ENCODE peak calls at places on chromosomes 13 and 19, in seven cellular contexts. T, R, W, A, C, U and I are unnamed samples.

GRCh38 chr13:25429466-25429865 is 57.7 kb downstream of the ATP8A2 start:
- DNase-seq in C (no peak), T (no peak), W (no peak), A (no peak), R (no peak), U (no peak), I (no peak)

GRCh38 chr13:38321654-38322053 is 28.0 kb upstream of the UFM1 start:
- DNase-seq in A (no peak), T (no peak), U (no peak), R (no peak), W (no peak), C (no peak), I (no peak)

GRCh38 chr13:40031031-40031430 is 375.6 kb downstream of the COG6 start:
- DNase-seq in A (no peak), U (no peak), W (no peak), C (peak; percentile 17), T (no peak), R (peak; percentile 69), I (peak; percentile 84)

GRCh38 chr19:4052993-4053422 is 13.7 kb downstream of the ZBTB7A start:
- DNase-seq in U (no peak), C (no peak), W (no peak), A (no peak), R (peak; percentile 23), T (no peak), I (no peak)

GRCh38 chr19:927044-927706 is 1.3 kb downstream of the ARID3A start:
- DNase-seq in U (peak; percentile 73), W (peak; percentile 75), T (no peak), R (no peak), C (no peak), A (peak; percentile 48), I (peak; percentile 71)

GRCh38 chr19:42032428-42032827 is 37.6 kb downstream of the GRIK5 start:
- DNase-seq in T (no peak), C (peak; percentile 93), W (no peak), A (no peak), R (peak; percentile 80), U (no peak), I (peak; percentile 33)

GRCh38 chr13:35699181-35699580 is 222.7 kb upstream of the MAB21L1 start:
- DNase-seq in W (no peak), C (no peak), A (no peak), R (peak; percentile 50), U (no peak), T (no peak), I (no peak)

GRCh38 chr19:42352216-42352892 is 26.9 kb downstream of the MEGF8 start:
- DNase-seq in R (peak; percentile 1), C (peak; percentile 29), T (no peak), U (no peak), W (no peak), A (no peak), I (no peak)

GRCh38 chr13:40508112-40508511 is 158.3 kb downstream of the FOXO1 start:
- DNase-seq in A (no peak), C (no peak), W (no peak), T (no peak), U (no peak), R (no peak), I (no peak)

GRCh38 chr13:42969558-42970172 is 22.4 kb downstream of the EPSTI1 start:
- DNase-seq in C (peak; percentile 83), U (peak; percentile 66), A (peak; percentile 79), R (peak; percentile 65), W (peak; percentile 47), T (peak; percentile 58), I (peak; percentile 85)

GRCh38 chr19:10009269-10009665 is 1.0 kb downstream of the COL5A3 start:
- DNase-seq in A (no peak), U (peak; percentile 95), T (peak; percentile 51), C (peak; percentile 88), R (peak; percentile 27), W (peak; percentile 44), I (peak; percentile 80)

GRCh38 chr13:103812558-103812957 is 746.3 kb upstream of the SLC10A2 start:
- DNase-seq in T (no peak), W (no peak), R (no peak), C (no peak), A (no peak), U (no peak), I (no peak)

GRCh38 chr19:47380559-47380958 is 31.4 kb downstream of the DHX34 start:
- DNase-seq in W (no peak), U (no peak), C (no peak), T (no peak), A (no peak), R (no peak), I (no peak)

GRCh38 chr19:21758296-21758695 is 9.1 kb downstream of the ZNF100 start:
- DNase-seq in T (no peak), C (no peak), U (no peak), A (no peak), R (no peak), W (no peak), I (no peak)

GRCh38 chr19:10454267-10454666 is 33.9 kb downstream of the PDE4A start:
- DNase-seq in T (no peak), U (peak; percentile 53), W (no peak), R (peak; percentile 22), C (peak; percentile 47), A (no peak), I (peak; percentile 20)

GRCh38 chr19:29697523-29698261 is 17.4 kb downstream of the C19orf12 start:
- DNase-seq in U (no peak), R (no peak), A (no peak), C (no peak), T (no peak), W (no peak), I (no peak)

GRCh38 chr19:29662604-29663404 is 2.5 kb upstream of the PLEKHF1 start:
- DNase-seq in C (no peak), W (no peak), U (peak; percentile 46), R (peak; percentile 70), A (no peak), T (no peak), I (peak; percentile 95)

GRCh38 chr19:18488838-18489626 is 32.8 kb downstream of the ELL start:
- DNase-seq in R (peak; percentile 30), W (no peak), T (no peak), U (peak; percentile 55), C (no peak), A (no peak), I (peak; percentile 84)

GRCh38 chr19:46221152-46221551 is 8.4 kb upstream of the IGFL1 start:
- DNase-seq in R (no peak), A (no peak), W (no peak), T (no peak), C (no peak), U (no peak), I (no peak)

DNA sequence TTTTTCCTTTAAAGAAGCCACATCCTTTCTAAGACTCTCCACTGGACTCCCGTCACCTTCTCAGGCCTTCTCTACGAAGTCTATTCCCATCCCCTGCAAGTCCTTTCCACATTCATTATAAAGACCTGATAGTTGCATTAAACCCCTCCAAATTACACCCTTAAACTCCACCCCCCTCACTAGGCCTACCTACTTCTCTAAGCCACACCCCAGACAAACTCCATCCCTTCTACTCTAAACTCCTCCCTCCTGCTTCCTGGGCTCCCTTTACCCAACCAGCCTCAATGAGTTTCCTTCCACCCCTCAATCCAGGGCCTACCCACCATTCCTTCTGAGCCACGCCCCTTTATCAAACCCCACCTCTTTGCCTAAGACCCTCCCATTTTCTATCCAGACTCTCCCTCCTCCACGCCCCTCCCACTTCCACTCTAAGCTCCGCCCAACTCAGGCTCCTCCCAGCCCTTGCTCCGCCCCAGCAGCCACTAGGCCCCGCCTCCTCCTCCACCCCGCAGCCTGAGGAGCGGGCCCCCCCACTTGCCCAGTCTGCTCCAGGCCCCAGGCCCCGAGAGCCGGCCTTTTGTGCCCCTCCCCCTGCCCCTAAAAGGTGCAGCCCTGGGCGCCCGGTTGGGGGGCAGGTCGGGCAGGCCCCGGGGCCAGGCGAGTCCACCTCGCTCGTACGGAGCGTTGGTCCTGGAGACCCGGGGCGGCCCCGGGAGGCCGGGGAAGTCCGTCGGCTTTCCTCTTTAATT is 424 bp downstream of the FIZ1 start:
- DNase-seq in A (peak; percentile 90), U (peak; percentile 86), T (peak; percentile 91), W (peak; percentile 90), C (peak; percentile 98), R (peak; percentile 98), I (peak; percentile 94)
- H3K4me3 ChIP-seq in A (peak overlapping the region; percentile 61), U (peak overlapping the region; percentile 60), T (peak overlapping the region; percentile 72), W (peak overlapping the region; percentile 76), C (peak overlapping the region; percentile 66), R (peak overlapping the region; percentile 77), I (peak overlapping the region; percentile 65)

GRCh38 chr13:81872581-81872980 is 1531.7 kb upstream of the SPRY2 start:
- DNase-seq in U (no peak), T (no peak), W (no peak), C (peak; percentile 16), R (peak; percentile 43), A (no peak), I (no peak)
- H3K27ac ChIP-seq in U (no peak overlapping the region), T (no peak overlapping the region), W (no peak overlapping the region), C (no peak overlapping the region), R (no peak overlapping the region), A (no peak overlapping the region), I (no peak overlapping the region)

DNA sequence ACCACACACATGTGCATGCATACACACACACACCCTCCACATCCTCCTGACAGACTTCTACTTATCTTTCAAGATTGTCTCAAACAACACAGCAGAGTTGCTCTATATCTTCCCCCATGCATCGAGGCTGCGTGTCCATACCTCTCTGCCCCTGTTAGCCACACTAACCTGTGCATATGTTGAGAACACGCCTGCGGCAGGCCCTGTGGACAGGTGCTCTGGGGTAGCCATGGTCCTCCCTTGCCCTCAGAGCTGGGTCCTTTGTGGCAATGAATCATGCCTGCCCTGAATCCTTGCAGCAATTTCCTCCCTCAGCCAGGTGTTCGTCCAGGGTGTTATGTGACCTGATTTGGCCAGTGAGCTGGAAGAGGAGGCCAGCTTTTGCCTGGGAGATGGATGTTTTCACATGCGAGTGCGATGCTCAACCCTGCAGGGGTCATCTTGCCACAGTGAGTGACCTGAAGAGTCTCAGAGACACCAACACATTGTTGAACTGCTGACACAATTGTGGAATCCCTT is 213.3 kb downstream of the KATNAL1 start:
- DNase-seq in R (no peak), W (no peak), T (no peak), C (no peak), A (no peak), U (no peak), I (no peak)
- H3K4me3 ChIP-seq in R (no peak overlapping the region), W (no peak overlapping the region), T (no peak overlapping the region), C (no peak overlapping the region), A (no peak overlapping the region), U (no peak overlapping the region), I (no peak overlapping the region)

GRCh38 chr13:57865600-57866294 is 234.2 kb downstream of the PCDH17 start:
- DNase-seq in C (no peak), T (no peak), A (no peak), U (no peak), W (no peak), R (no peak), I (no peak)
- H3K27ac ChIP-seq in C (no peak overlapping the region), T (no peak overlapping the region), A (no peak overlapping the region), U (no peak overlapping the region), W (no peak overlapping the region), R (no peak overlapping the region), I (no peak overlapping the region)